ENCODE peak calls at places on chromosomes 11 and 22, in eight cellular contexts. F, O, P, S, G, Y, R and Z are unnamed samples. For H3K9me3, the result is how much of the 10 kb centered on the place peaks cover.

GRCh38 chr22:38074181-38075104 is 9.5 kb downstream of the SLC16A8 start:
- DNase-seq in R (no peak), G (no peak), F (peak), O (no peak), S (no peak), Y (no peak), P (no peak), Z (no peak)

GRCh38 chr11:134755535-134755934 is 343.5 kb upstream of the B3GAT1 start:
- DNase-seq in O (no peak), Y (no peak), F (peak), G (no peak), R (no peak), S (peak), P (no peak), Z (no peak)

GRCh38 chr11:72541224-72541974 is 107.1 kb upstream of the CLPB start:
- DNase-seq in O (no peak), Y (no peak), S (no peak), F (no peak), P (no peak), G (no peak), R (no peak), Z (no peak)

GRCh38 chr11:17790453-17790852 is 55.9 kb downstream of the KCNC1 start:
- DNase-seq in O (no peak), Y (no peak), F (no peak), R (no peak), P (no peak), S (no peak), G (no peak), Z (no peak)

GRCh38 chr11:1772270-1773130 is 8.8 kb upstream of the CTSD start:
- DNase-seq in Y (no peak), F (peak), P (peak), O (peak), G (no peak), R (no peak), S (peak), Z (peak)

GRCh38 chr11:45400594-45400993 is 114.5 kb upstream of the SYT13 start:
- DNase-seq in P (no peak), F (no peak), G (no peak), S (no peak), O (no peak), Y (no peak), R (no peak), Z (no peak)

GRCh38 chr22:37544955-37545702 is 15.2 kb upstream of the CDC42EP1 start:
- DNase-seq in P (peak), F (peak), R (peak), S (peak), Y (no peak), G (no peak), O (peak), Z (peak)

GRCh38 chr11:20088368-20089260 is 71.7 kb downstream of the DBX1 start:
- DNase-seq in P (no peak), O (no peak), F (peak), G (no peak), R (no peak), S (no peak), Y (peak), Z (no peak)

GRCh38 chr22:50579752-50580151 is 1.5 kb upstream of the CPT1B start:
- DNase-seq in Y (no peak), O (peak), S (no peak), R (no peak), G (no peak), P (no peak), F (no peak), Z (no peak)

GRCh38 chr11:114001416-114001815 is 26.5 kb downstream of the HTR3A start:
- DNase-seq in F (no peak), S (no peak), G (no peak), R (no peak), O (no peak), P (no peak), Y (no peak), Z (no peak)

GRCh38 chr11:59069082-59069481 is 17.0 kb upstream of the GLYATL1B start:
- DNase-seq in O (no peak), P (no peak), R (no peak), S (no peak), F (no peak), Y (no peak), G (no peak), Z (no peak)

GRCh38 chr11:47259178-47259977 is 1.6 kb downstream of the NR1H3 start:
- DNase-seq in R (no peak), O (no peak), P (peak), S (no peak), Y (no peak), G (no peak), F (peak), Z (peak)

GRCh38 chr11:44290206-44290605 is 19.7 kb downstream of the ALX4 start:
- DNase-seq in O (no peak), P (no peak), G (no peak), Y (no peak), S (no peak), R (no peak), F (no peak), Z (no peak)

GRCh38 chr22:44537016-44537936 is 39.2 kb upstream of the RTL6 start:
- DNase-seq in R (no peak), F (peak), O (no peak), Y (no peak), S (no peak), P (no peak), G (no peak), Z (no peak)

GRCh38 chr22:43820671-43821305 is 8.7 kb upstream of the EFCAB6 start:
- DNase-seq in P (no peak), G (no peak), S (no peak), O (no peak), F (no peak), Y (no peak), R (no peak), Z (no peak)

GRCh38 chr11:61826930-61827572 is 1.0 kb upstream of the FADS2 start:
- DNase-seq in S (peak), F (no peak), R (peak), Y (no peak), O (peak), G (no peak), P (no peak), Z (no peak)

GRCh38 chr11:126416542-126417090 is 61.1 kb downstream of the ST3GAL4 start:
- DNase-seq in O (peak), Y (peak), F (peak), G (peak), R (peak), S (peak), P (no peak), Z (peak)

GRCh38 chr11:69259072-69259471 is 34.9 kb upstream of the MYEOV start:
- DNase-seq in S (no peak), R (no peak), G (no peak), Y (no peak), F (no peak), O (no peak), P (no peak), Z (no peak)

GRCh38 chr22:17962168-17962567 is 62.2 kb downstream of the MICAL3 start:
- DNase-seq in S (no peak), G (no peak), O (no peak), R (no peak), P (no peak), Y (no peak), F (peak), Z (no peak)

GRCh38 chr11:3684129-3684685 is 13.0 kb upstream of the CHRNA10 start:
- DNase-seq in Y (no peak), P (no peak), S (no peak), G (no peak), F (no peak), R (no peak), O (no peak), Z (no peak)

GRCh38 chr11:19931141-19931767 is 218.6 kb downstream of the NAV2 start:
- DNase-seq in G (no peak), P (no peak), O (no peak), R (no peak), Y (no peak), F (no peak), S (no peak), Z (no peak)

GRCh38 chr22:37571258-37571991 is 8.5 kb downstream of the LGALS2 start:
- DNase-seq in O (no peak), Y (no peak), S (no peak), R (no peak), F (no peak), G (no peak), P (peak), Z (no peak)

GRCh38 chr11:117621226-117621625 is 175.8 kb downstream of the DSCAML1 start:
- DNase-seq in P (no peak), G (no peak), F (no peak), R (no peak), S (no peak), O (no peak), Y (no peak), Z (no peak)

GRCh38 chr11:11993814-11994213 is 14.6 kb downstream of the DKK3 start:
- DNase-seq in P (peak), G (no peak), F (no peak), R (no peak), O (no peak), S (no peak), Y (peak), Z (no peak)

GRCh38 chr11:37908224-37908558 is 1310.2 kb upstream of the RAG2 start:
- DNase-seq in Y (no peak), O (no peak), G (no peak), S (no peak), F (no peak), R (no peak), P (no peak), Z (no peak)

GRCh38 chr11:11931461-11932055 is 76.9 kb downstream of the DKK3 start:
- DNase-seq in Y (no peak), R (no peak), P (peak), O (no peak), G (no peak), F (no peak), S (no peak), Z (no peak)

GRCh38 chr22:41237707-41238569 is 2.8 kb downstream of the CHADL start:
- DNase-seq in S (peak), Y (peak), P (peak), O (peak), F (peak), R (peak), G (peak), Z (peak)

GRCh38 chr11:121131656-121132055 is 30.6 kb downstream of the TECTA start:
- DNase-seq in O (no peak), R (no peak), F (no peak), Y (no peak), G (no peak), P (no peak), S (no peak), Z (no peak)

GRCh38 chr22:45552580-45553332 is 50.1 kb downstream of the FBLN1 start:
- DNase-seq in Y (no peak), R (peak), G (no peak), S (peak), O (peak), F (peak), P (no peak), Z (no peak)

DNA sequence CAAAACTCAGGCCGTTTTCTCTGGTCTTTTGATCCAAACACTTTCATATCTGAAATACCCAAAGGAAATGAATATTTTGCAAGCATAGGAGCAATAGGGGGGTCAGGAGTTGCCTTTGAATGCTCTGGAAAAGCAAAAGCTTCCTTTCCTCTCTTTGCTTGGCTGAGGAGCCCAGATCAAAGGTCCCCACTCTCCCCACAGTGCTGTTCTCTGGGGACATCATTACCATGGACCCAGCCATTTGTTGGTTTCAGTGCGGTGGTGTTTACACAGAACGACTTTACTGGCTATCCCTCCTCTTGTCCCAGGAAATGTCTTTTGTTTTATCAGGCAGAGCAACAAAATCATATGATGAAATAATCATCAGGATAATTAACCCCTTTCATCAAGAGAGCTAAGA is 1089.1 kb downstream of the TBC1D22A start:
- DNase-seq in Y (no peak), P (no peak), G (no peak), O (no peak), S (no peak), F (no peak), R (no peak), Z (no peak)
- H3K9me3 ChIP-seq in Y (under half), P (under half), G (under half), O (under half), S (under half), F (under half), R (under half), Z (under half)

GRCh38 chr22:23547818-23548500 is 32.1 kb downstream of the IGLL1 start:
- DNase-seq in G (no peak), P (no peak), Y (no peak), S (no peak), O (peak), R (no peak), F (peak), Z (no peak)

GRCh38 chr22:23550049-23550650 is 29.9 kb downstream of the IGLL1 start:
- DNase-seq in G (no peak), R (no peak), F (no peak), O (no peak), Y (no peak), S (no peak), P (no peak), Z (no peak)

GRCh38 chr22:23551385-23551784 is 28.7 kb downstream of the IGLL1 start:
- DNase-seq in R (no peak), Y (no peak), S (no peak), G (no peak), P (no peak), O (no peak), F (no peak), Z (no peak)

GRCh38 chr22:23548501-23549197 is 31.4 kb downstream of the IGLL1 start:
- DNase-seq in O (peak), R (no peak), Y (no peak), S (no peak), P (no peak), F (peak), G (no peak), Z (no peak)

GRCh38 chr22:23549198-23549595 is 30.9 kb downstream of the IGLL1 start:
- DNase-seq in P (no peak), G (no peak), S (no peak), O (peak), F (no peak), Y (no peak), R (no peak), Z (no peak)
- H3K9me3 ChIP-seq in P (under half), G (under half), S (under half), O (under half), F (under half), Y (under half), R (under half), Z (under half)

GRCh38 chr22:49210606-49211005 is 617.1 kb downstream of the BRD1 start:
- DNase-seq in S (no peak), O (no peak), Y (no peak), R (peak), F (peak), G (no peak), P (no peak), Z (no peak)
- H3K9me3 ChIP-seq in S (under half), O (under half), Y (under half), R (under half), F (under half), G (under half), P (under half), Z (under half)

GRCh38 chr22:19914201-19914943 is 27.2 kb upstream of the COMT start:
- DNase-seq in Y (no peak), S (no peak), P (no peak), F (no peak), R (no peak), G (no peak), O (no peak), Z (no peak)
- H3K9me3 ChIP-seq in Y (under half), S (under half), P (under half), F (under half), R (under half), G (under half), O (under half), Z (under half)

DNA sequence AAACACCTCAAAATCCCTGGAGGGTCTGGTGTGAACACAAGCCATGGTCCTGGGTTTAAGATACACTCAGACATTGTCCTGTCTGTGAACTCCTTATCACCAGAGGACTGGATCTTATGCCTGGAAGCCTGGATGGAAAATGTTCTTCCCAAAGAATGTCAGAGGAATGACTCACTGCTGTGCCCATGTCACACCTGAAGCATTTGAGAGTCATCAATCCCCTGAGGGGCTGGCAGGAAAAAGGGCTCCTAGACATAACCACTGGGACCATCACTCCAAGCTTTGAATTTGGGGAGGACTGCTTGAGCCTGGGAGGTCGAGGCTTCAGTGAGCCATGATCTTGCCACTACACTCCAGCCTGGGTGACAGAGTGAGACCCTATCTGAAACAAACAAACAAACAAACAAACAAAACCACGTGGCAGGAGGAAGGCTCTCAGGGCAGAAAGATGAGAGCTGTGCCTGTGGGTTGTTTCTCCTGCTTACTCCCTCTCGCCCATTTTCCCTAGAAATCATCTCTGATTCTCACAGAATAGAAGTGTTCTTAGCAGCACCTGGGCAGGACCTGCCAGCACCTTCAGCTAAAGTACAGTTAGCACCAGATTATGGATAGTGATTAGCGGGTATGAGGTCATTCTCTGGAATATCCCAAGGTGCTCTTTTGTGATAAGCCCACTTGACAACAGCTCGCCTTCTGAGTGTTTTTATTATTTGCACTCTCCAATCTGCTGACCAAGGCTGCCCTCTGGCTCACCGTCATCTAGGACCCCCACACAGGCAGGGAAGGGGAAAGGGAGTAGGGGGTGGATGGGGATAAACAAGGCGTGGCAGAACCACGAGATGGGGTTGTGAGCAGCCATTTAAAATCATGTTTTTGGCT is 12.0 kb upstream of the PRG2 start:
- DNase-seq in Y (no peak), G (no peak), S (no peak), O (no peak), F (peak), R (no peak), P (peak), Z (no peak)
- H3K9me3 ChIP-seq in Y (under half), G (under half), S (under half), O (under half), F (under half), R (under half), P (under half), Z (under half)

GRCh38 chr11:36360318-36360717 is 64.2 kb downstream of the PRR5L start:
- DNase-seq in F (no peak), G (no peak), R (no peak), S (no peak), O (no peak), Y (no peak), P (no peak), Z (no peak)
- H3K9me3 ChIP-seq in F (under half), G (under half), R (under half), S (under half), O (under half), Y (under half), P (under half), Z (under half)

DNA sequence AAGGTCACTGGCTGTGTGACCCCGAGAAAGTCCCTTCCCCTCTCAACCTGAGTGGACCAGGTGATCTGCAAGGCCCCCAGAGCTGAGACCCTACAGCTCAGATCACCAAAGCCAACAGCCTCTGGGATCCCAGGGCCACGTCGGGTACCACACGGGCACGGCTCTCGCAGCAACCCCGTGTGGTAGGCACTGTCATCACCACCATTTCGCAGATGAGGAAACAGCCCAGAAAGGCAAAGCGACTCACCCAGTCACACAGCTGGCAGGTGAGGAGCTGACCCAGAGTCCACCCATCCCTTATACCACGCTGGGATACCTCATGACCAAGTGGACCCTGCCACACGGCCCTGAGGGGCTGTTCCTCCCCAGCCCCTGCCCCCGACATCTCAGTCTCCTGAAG is 2.8 kb downstream of the ATP5MGL start:
- DNase-seq in R (no peak), P (no peak), Y (no peak), O (no peak), S (no peak), G (no peak), F (no peak), Z (no peak)
- H3K9me3 ChIP-seq in R (under half), P (under half), Y (under half), O (under half), S (under half), G (under half), F (under half), Z (under half)

GRCh38 chr22:49514211-49514610 is 313.5 kb downstream of the BRD1 start:
- DNase-seq in S (no peak), P (no peak), R (no peak), Y (no peak), G (no peak), O (no peak), F (peak), Z (no peak)
- H3K9me3 ChIP-seq in S (under half), P (under half), R (under half), Y (under half), G (under half), O (under half), F (under half), Z (under half)

GRCh38 chr11:132026746-132027145 is 656.3 kb downstream of the NTM start:
- DNase-seq in F (no peak), S (no peak), O (no peak), R (no peak), G (no peak), P (no peak), Y (no peak), Z (no peak)

GRCh38 chr11:132024587-132025295 is 654.3 kb downstream of the NTM start:
- DNase-seq in Y (no peak), R (no peak), O (no peak), P (no peak), F (no peak), G (no peak), S (no peak), Z (no peak)

GRCh38 chr11:132032555-132032954 is 662.1 kb downstream of the NTM start:
- DNase-seq in S (no peak), O (no peak), G (no peak), Y (no peak), R (no peak), F (no peak), P (no peak), Z (no peak)

GRCh38 chr11:132030896-132031295 is 660.5 kb downstream of the NTM start:
- DNase-seq in Y (no peak), F (no peak), S (no peak), G (no peak), O (no peak), R (no peak), P (no peak), Z (no peak)

DNA sequence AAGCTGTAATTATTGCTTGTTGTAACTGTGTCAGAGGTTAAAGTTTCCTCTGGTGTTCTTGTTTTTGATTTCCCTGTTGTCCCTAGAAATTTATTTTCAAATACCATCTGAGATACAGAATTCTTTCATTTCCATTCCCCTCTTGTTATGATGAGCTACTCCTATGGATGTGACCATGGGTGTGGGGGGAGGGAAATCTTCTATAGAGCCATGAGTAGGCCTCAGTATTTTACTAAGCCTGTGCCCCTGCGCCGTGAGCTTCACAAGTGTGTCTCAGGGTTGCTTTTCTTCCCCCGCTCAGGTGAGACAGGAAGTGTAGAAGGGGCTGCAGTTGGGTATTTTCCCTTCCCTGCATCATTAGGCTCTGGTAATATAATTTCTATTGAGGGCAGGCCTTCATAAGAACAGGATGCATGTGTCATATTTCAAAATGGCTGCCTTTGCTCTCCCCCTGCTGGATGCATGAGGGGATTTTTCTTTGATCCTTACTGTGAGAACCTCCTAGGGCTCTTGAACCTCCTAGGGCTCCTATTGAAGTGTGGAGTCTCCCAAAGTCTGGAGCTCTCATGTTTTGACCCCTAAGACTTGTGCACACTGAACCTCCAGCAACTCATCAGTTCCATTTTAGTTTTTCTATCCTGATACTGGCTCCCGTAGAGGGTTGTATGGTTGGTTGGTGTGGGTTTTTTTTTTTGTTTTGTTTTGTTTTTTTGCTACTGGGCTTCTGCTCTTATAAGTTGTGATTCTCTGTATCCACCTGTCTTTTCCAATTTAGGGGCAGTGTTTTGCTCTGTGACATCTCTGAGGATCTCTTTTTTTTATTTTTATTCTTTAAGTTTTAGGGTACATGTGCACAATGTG is 658.2 kb downstream of the NTM start:
- DNase-seq in G (no peak), O (no peak), Y (no peak), R (no peak), F (peak), S (no peak), P (no peak), Z (no peak)
- H3K9me3 ChIP-seq in G (under half), O (under half), Y (under half), R (under half), F (under half), S (under half), P (under half), Z (under half)